ENCODE peak calls at places on chromosomes 2 and 18, in seven cellular contexts. O is right cardiac atrium, P is astrocyte of the cerebellum, R is NCI-H1417 treated with DMSO at 0.1 percent for 48 hours, U is pons, D is Daoy, W is NCI-H1092 treated with DMSO at 0.1 percent for 48 hours. M is an unnamed sample.

GRCh38 chr18:74896390-74896991 is 298.8 kb downstream of the ZNF407 start:
- DNase-seq in R (peak), O (no peak), P (no peak), U (peak), D (peak), W (peak), M (peak)

GRCh38 chr18:37012452-37012851 is 183.5 kb downstream of the KIAA1328 start:
- DNase-seq in D (no peak), W (no peak), P (no peak), O (no peak), R (no peak), U (no peak), M (no peak)

GRCh38 chr2:189763908-189764661 is 1.5 kb upstream of the OSGEPL1 start:
- DNase-seq in D (no peak), R (no peak), O (no peak), U (peak), W (peak), P (no peak), M (no peak)

GRCh38 chr18:61471832-61472406 is 138.7 kb downstream of the CDH20 start:
- DNase-seq in W (no peak), D (no peak), U (no peak), O (no peak), P (no peak), R (no peak), M (no peak)

GRCh38 chr2:166485558-166486193 is 8.4 kb downstream of the SCN7A start:
- DNase-seq in P (no peak), U (no peak), R (no peak), D (no peak), W (no peak), O (no peak), M (no peak)

GRCh38 chr2:127659408-127660290 is 13.7 kb downstream of the GPR17 start:
- DNase-seq in D (no peak), O (peak), W (no peak), R (no peak), P (no peak), U (no peak), M (no peak)

GRCh38 chr2:34096552-34097171 is 497.6 kb upstream of the FAM98A start:
- DNase-seq in U (peak), R (no peak), O (no peak), D (peak), W (peak), P (peak), M (peak)

GRCh38 chr2:192448881-192449280 is 254.1 kb upstream of the TMEFF2 start:
- DNase-seq in W (no peak), O (no peak), U (no peak), R (no peak), P (no peak), D (no peak), M (no peak)

GRCh38 chr18:32177530-32177929 is 12.3 kb upstream of the MEP1B start:
- DNase-seq in U (no peak), O (no peak), D (no peak), W (peak), P (no peak), R (no peak), M (no peak)

GRCh38 chr2:47226124-47227040 is 71.3 kb upstream of the STPG4 start:
- DNase-seq in D (no peak), O (no peak), R (peak), W (peak), U (peak), P (no peak), M (no peak)

GRCh38 chr18:45521777-45522176 is 93.5 kb upstream of the SLC14A2 start:
- DNase-seq in P (no peak), R (no peak), O (no peak), U (no peak), D (peak), W (no peak), M (no peak)

GRCh38 chr2:176174850-176175728 is 13.4 kb upstream of the HOXD1 start:
- DNase-seq in R (no peak), O (no peak), W (no peak), U (peak), D (no peak), P (no peak), M (peak)